ENCODE peak calls at places on chromosomes 6 and 20, in eight cellular contexts. G is suprapubic skin; J is AG20443; B is adipocyte; E is EL; N is HS-5; I is kidney tubule cell; O is CD8-positive, alpha-beta T cell. T is an unnamed sample.

GRCh38 chr6:28648878-28649375 is 123.2 kb downstream of the GPX5 start:
- DNase-seq in O (no peak), B (peak), G (no peak), I (no peak), E (peak), J (peak), N (no peak), T (no peak)

GRCh38 chr6:139655783-139656705 is 281.6 kb upstream of the CITED2 start:
- DNase-seq in N (no peak), O (no peak), I (peak), E (no peak), G (no peak), J (no peak), B (no peak), T (peak)

GRCh38 chr20:58706975-58707681 is 14.5 kb downstream of the NPEPL1 start:
- DNase-seq in J (no peak), I (no peak), G (peak), E (no peak), N (no peak), O (no peak), B (no peak), T (no peak)

GRCh38 chr6:50958148-50958547 is 139.5 kb downstream of the TFAP2B start:
- DNase-seq in O (no peak), B (no peak), I (no peak), N (no peak), J (no peak), E (no peak), G (no peak), T (no peak)

GRCh38 chr6:145241039-145241438 is 494.3 kb downstream of the EPM2A start:
- DNase-seq in N (peak), G (no peak), I (peak), E (peak), B (peak), O (no peak), J (peak), T (peak)

GRCh38 chr6:33861722-33862121 is 57.9 kb upstream of the MLN start:
- DNase-seq in N (no peak), J (no peak), O (no peak), I (no peak), G (no peak), E (no peak), B (no peak), T (no peak)

GRCh38 chr6:35400901-35401311 is 51.2 kb upstream of the FANCE start:
- DNase-seq in N (no peak), J (no peak), I (peak), G (no peak), B (no peak), E (no peak), O (no peak), T (peak)

GRCh38 chr6:16436550-16436949 is 198.2 kb downstream of the GMPR start:
- DNase-seq in B (no peak), O (peak), N (no peak), I (no peak), J (no peak), E (no peak), G (no peak), T (no peak)

GRCh38 chr20:64246616-64247311 is 8.8 kb upstream of the PCMTD2 start:
- DNase-seq in O (no peak), J (no peak), B (no peak), I (no peak), E (no peak), G (peak), N (no peak), T (no peak)

GRCh38 chr6:146901940-146902816 is 302.0 kb upstream of the STXBP5 start:
- DNase-seq in G (no peak), E (peak), N (no peak), I (no peak), B (peak), J (no peak), O (no peak), T (peak)

GRCh38 chr6:90199900-90200299 is 96.7 kb downstream of the BACH2 start:
- DNase-seq in E (no peak), N (no peak), G (no peak), B (no peak), J (no peak), O (no peak), I (no peak), T (no peak)

GRCh38 chr20:31707994-31708744 is 14.5 kb downstream of the BCL2L1 start:
- DNase-seq in N (no peak), G (no peak), B (no peak), J (no peak), O (no peak), E (no peak), I (peak), T (no peak)

GRCh38 chr6:32047539-32047854 is 9.3 kb downstream of the CYP21A2 start:
- DNase-seq in O (no peak), E (no peak), B (no peak), N (no peak), J (no peak), I (no peak), G (no peak), T (no peak)

GRCh38 chr20:51763965-51764602 is 4.1 kb downstream of the ATP9A start:
- DNase-seq in N (peak), I (no peak), O (no peak), G (no peak), B (peak), E (no peak), J (no peak), T (no peak)

GRCh38 chr6:36340671-36341454 is 4.2 kb upstream of the BNIP5 start:
- DNase-seq in J (peak), E (peak), N (no peak), O (peak), I (peak), B (peak), G (peak), T (peak)

T was measured in Caki2.